ENCODE peak calls at places on chromosomes 7 and 10, in seven cellular contexts. P is KBM-7, A is AML-193, Y is foreskin melanocyte, Q is GM04504, X is fibroblast of lung, U is COR-L47. D is an unnamed sample.

GRCh38 chr7:1225462-1226154 is 7.1 kb upstream of the UNCX start:
- DNase-seq in X (no peak), A (no peak), P (no peak), U (no peak), Y (no peak), Q (no peak), D (no peak)

GRCh38 chr10:91788527-91788926 is 9.7 kb upstream of the TNKS2 start:
- DNase-seq in Y (no peak), P (no peak), Q (no peak), X (no peak), A (no peak), U (no peak), D (no peak)

GRCh38 chr10:128887856-128888255 is 579.2 kb upstream of the MGMT start:
- DNase-seq in Y (no peak), U (no peak), A (no peak), X (no peak), P (no peak), Q (no peak), D (no peak)

GRCh38 chr7:86964973-86965726 is 94.3 kb downstream of the ELAPOR2 start:
- DNase-seq in P (no peak), Y (no peak), A (no peak), U (no peak), Q (no peak), X (no peak), D (no peak)

GRCh38 chr7:114460021-114460420 is 45.4 kb downstream of the FOXP2 start:
- DNase-seq in Y (no peak), X (no peak), U (no peak), A (no peak), Q (no peak), P (no peak), D (no peak)

GRCh38 chr7:1662101-1662500 is 8.0 kb upstream of the ELFN1 start:
- DNase-seq in U (no peak), A (no peak), Q (no peak), P (no peak), X (no peak), Y (no peak), D (no peak)

GRCh38 chr10:11145498-11145855 is 127.8 kb downstream of the CELF2 start:
- DNase-seq in U (no peak), P (peak; percentile 75), Y (no peak), X (no peak), Q (no peak), A (peak; percentile 74), D (no peak)

GRCh38 chr10:105187243-105187642 is 546.2 kb downstream of the SORCS3 start:
- DNase-seq in X (no peak), Y (no peak), P (no peak), A (no peak), Q (no peak), U (no peak), D (no peak)

GRCh38 chr7:113710310-113711106 is 208.3 kb downstream of the PPP1R3A start:
- DNase-seq in X (peak; percentile 89), A (peak; percentile 68), P (peak; percentile 71), Q (peak; percentile 44), Y (peak; percentile 59), U (peak; percentile 84), D (peak; percentile 15)

GRCh38 chr10:126302195-126302594 is 86.1 kb downstream of the ADAM12 start:
- DNase-seq in Q (no peak), U (no peak), A (no peak), P (no peak), Y (no peak), X (peak; percentile 3), D (no peak)

GRCh38 chr7:139016931-139017511 is 18.8 kb downstream of the ZC3HAV1L start:
- DNase-seq in P (peak; percentile 70), A (peak; percentile 68), Q (peak; percentile 32), X (peak; percentile 74), U (peak; percentile 79), Y (peak; percentile 64), D (peak; percentile 26)

GRCh38 chr10:43680035-43680434 is 31.4 kb upstream of the ZNF32 start:
- DNase-seq in Q (no peak), P (no peak), U (no peak), Y (no peak), A (no peak), X (peak; percentile 28), D (no peak)

GRCh38 chr7:79854621-79855020 is 280.0 kb upstream of the GNAI1 start:
- DNase-seq in Q (no peak), A (no peak), X (no peak), P (no peak), U (no peak), Y (no peak), D (no peak)

D was measured in T1000.